ENCODE peak calls at places on chromosomes 3 and 15, in ten cellular contexts. O is A673; X is upper lobe of right lung; S is left ventricle myocardium inferior; F is esophagus squamous epithelium; V is lower lobe of right lung; Q is CD4-positive, CD25-positive, alpha-beta regulatory T cell; Y is right cardiac atrium; C is tibial nerve; G is A549. B is an unnamed sample. For H3K4me1, the result is how much of the 10 kb centered on the place peaks cover.

GRCh38 chr15:95853350-95853749 is 477.1 kb upstream of the NR2F2 start:
- DNase-seq in O (no peak), X (no peak), S (no peak), F (no peak), V (no peak), Q (no peak), Y (no peak), C (no peak), G (no peak), B (no peak)

GRCh38 chr3:50586763-50587070 is 17.4 kb downstream of the HEMK1 start:
- DNase-seq in O (no peak), X (no peak), S (no peak), F (no peak), V (no peak), Q (no peak), Y (no peak), C (no peak), G (no peak), B (no peak)

GRCh38 chr3:169227911-169228310 is 435.6 kb downstream of the MECOM start:
- DNase-seq in O (no peak), X (no peak), S (no peak), F (no peak), V (no peak), Q (no peak), Y (no peak), C (no peak), G (no peak), B (no peak)

GRCh38 chr15:85289677-85290365 is 90.6 kb upstream of the AKAP13 start:
- DNase-seq in O (peak), X (no peak), S (peak), F (no peak), V (peak), Q (peak), Y (peak), C (peak), G (peak), B (peak)

GRCh38 chr3:38313685-38314084 is 31.6 kb downstream of the SLC22A14 start:
- DNase-seq in O (no peak), X (no peak), S (no peak), F (no peak), V (no peak), Q (no peak), Y (no peak), C (no peak), G (no peak), B (no peak)

GRCh38 chr3:6062226-6063187 is 798.4 kb upstream of the GRM7 start:
- DNase-seq in O (peak), X (no peak), S (no peak), F (no peak), V (no peak), Q (no peak), Y (no peak), C (no peak), G (no peak), B (no peak)

GRCh38 chr3:143627336-143627735 is 220.9 kb downstream of the SLC9A9 start:
- DNase-seq in O (no peak), X (no peak), S (no peak), F (no peak), V (no peak), Q (no peak), Y (no peak), C (no peak), G (no peak), B (no peak)

GRCh38 chr3:65967376-65967775 is 71.3 kb downstream of the MAGI1 start:
- DNase-seq in O (peak), X (no peak), S (no peak), F (no peak), V (no peak), Q (no peak), Y (no peak), C (no peak), G (no peak), B (no peak)

GRCh38 chr15:47293763-47294162 is 423.5 kb upstream of the SEMA6D start:
- DNase-seq in O (peak), X (peak), S (peak), F (no peak), V (peak), Q (no peak), Y (peak), C (peak), G (no peak), B (no peak)

GRCh38 chr3:38643592-38643991 is 5.9 kb downstream of the SCN5A start:
- DNase-seq in O (no peak), X (no peak), S (no peak), F (no peak), V (no peak), Q (no peak), Y (no peak), C (no peak), G (no peak), B (no peak)

GRCh38 chr3:158486200-158486599 is 84.8 kb upstream of the MLF1 start:
- DNase-seq in O (no peak), X (no peak), S (no peak), F (no peak), V (no peak), Q (no peak), Y (no peak), C (no peak), G (no peak), B (no peak)

GRCh38 chr15:90873998-90874605 is 5.7 kb downstream of the FURIN start:
- DNase-seq in O (no peak), X (peak), S (no peak), F (no peak), V (peak), Q (no peak), Y (peak), C (no peak), G (peak), B (peak)

GRCh38 chr3:53170325-53171108 is 9.5 kb downstream of the PRKCD start:
- DNase-seq in O (no peak), X (peak), S (no peak), F (no peak), V (peak), Q (no peak), Y (peak), C (no peak), G (no peak), B (no peak)

GRCh38 chr3:142777927-142778326 is 54.1 kb downstream of the TRPC1 start:
- DNase-seq in O (no peak), X (no peak), S (no peak), F (no peak), V (no peak), Q (no peak), Y (no peak), C (no peak), G (no peak), B (no peak)

GRCh38 chr3:88075061-88075460 is 16.0 kb downstream of the ZNF654 start:
- DNase-seq in O (no peak), X (no peak), S (no peak), F (no peak), V (no peak), Q (no peak), Y (no peak), C (no peak), G (no peak), B (no peak)

GRCh38 chr15:73857193-73857920 is 16.0 kb upstream of the TBC1D21 start:
- DNase-seq in O (no peak), X (no peak), S (no peak), F (no peak), V (no peak), Q (no peak), Y (no peak), C (no peak), G (no peak), B (no peak)

GRCh38 chr3:152314677-152315353 is 46.1 kb downstream of the MBNL1 start:
- DNase-seq in O (no peak), X (no peak), S (no peak), F (no peak), V (no peak), Q (no peak), Y (no peak), C (no peak), G (no peak), B (no peak)

GRCh38 chr15:39228889-39229288 is 352.0 kb upstream of the THBS1 start:
- DNase-seq in O (no peak), X (no peak), S (no peak), F (no peak), V (no peak), Q (no peak), Y (no peak), C (no peak), G (no peak), B (peak)

GRCh38 chr3:29319262-29319661 is 38.4 kb downstream of the RBMS3 start:
- DNase-seq in O (no peak), X (no peak), S (no peak), F (no peak), V (no peak), Q (no peak), Y (no peak), C (no peak), G (no peak), B (no peak)

GRCh38 chr15:68822818-68823217 is 2.1 kb upstream of the ANP32A start:
- DNase-seq in O (peak), X (no peak), S (no peak), F (no peak), V (no peak), Q (no peak), Y (no peak), C (no peak), G (no peak), B (peak)

GRCh38 chr3:146153429-146153828 is 7.6 kb downstream of the PLOD2 start:
- DNase-seq in O (no peak), X (no peak), S (no peak), F (no peak), V (no peak), Q (no peak), Y (no peak), C (no peak), G (no peak), B (no peak)

GRCh38 chr3:146152841-146153240 is 8.1 kb downstream of the PLOD2 start:
- DNase-seq in O (no peak), X (no peak), S (no peak), F (no peak), V (no peak), Q (no peak), Y (peak), C (no peak), G (no peak), B (no peak)

GRCh38 chr3:146145642-146146041 is 15.3 kb downstream of the PLOD2 start:
- DNase-seq in O (peak), X (no peak), S (no peak), F (no peak), V (no peak), Q (no peak), Y (no peak), C (no peak), G (no peak), B (no peak)

GRCh38 chr3:146142757-146143156 is 18.2 kb downstream of the PLOD2 start:
- DNase-seq in O (peak), X (no peak), S (no peak), F (no peak), V (no peak), Q (no peak), Y (no peak), C (no peak), G (no peak), B (no peak)

DNA sequence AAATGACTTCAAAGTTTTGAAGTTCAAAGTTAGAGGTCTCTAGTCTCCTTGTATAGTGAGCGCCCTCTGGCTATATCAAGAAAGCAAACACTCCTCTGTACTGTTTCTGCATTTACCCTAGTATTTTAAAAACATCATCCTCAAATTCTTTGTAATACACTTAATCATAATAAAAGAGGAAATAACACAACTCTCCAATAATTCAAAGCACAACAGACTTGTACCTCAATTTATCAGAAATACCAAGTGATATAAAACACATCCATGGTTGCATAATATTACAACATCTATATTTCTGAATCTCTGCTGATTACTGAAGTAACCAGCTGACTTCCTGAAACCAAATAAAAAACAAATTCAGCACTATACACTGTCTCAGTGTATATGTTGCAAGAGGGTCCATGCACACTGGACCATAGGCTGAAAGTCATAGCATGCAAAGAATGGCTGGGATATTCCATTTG is 12.5 kb downstream of the PLOD2 start:
- DNase-seq in O (peak), X (no peak), S (no peak), F (no peak), V (no peak), Q (no peak), Y (no peak), C (no peak), G (no peak), B (no peak)
- H3K4me1 ChIP-seq in O (under half), X (under half), S (half or more), F (under half), V (under half), Q (under half), Y (under half), C (under half), G (half or more), B (under half)

GRCh38 chr3:123949606-123950005 is 11.4 kb downstream of the CCDC14 start:
- DNase-seq in O (no peak), X (no peak), S (no peak), F (no peak), V (no peak), Q (no peak), Y (no peak), C (no peak), G (no peak), B (no peak)
- H3K27ac ChIP-seq in O (no peak), X (no peak), S (no peak), F (no peak), V (no peak), Q (no peak), Y (no peak), C (no peak), G (no peak), B (no peak)

DNA sequence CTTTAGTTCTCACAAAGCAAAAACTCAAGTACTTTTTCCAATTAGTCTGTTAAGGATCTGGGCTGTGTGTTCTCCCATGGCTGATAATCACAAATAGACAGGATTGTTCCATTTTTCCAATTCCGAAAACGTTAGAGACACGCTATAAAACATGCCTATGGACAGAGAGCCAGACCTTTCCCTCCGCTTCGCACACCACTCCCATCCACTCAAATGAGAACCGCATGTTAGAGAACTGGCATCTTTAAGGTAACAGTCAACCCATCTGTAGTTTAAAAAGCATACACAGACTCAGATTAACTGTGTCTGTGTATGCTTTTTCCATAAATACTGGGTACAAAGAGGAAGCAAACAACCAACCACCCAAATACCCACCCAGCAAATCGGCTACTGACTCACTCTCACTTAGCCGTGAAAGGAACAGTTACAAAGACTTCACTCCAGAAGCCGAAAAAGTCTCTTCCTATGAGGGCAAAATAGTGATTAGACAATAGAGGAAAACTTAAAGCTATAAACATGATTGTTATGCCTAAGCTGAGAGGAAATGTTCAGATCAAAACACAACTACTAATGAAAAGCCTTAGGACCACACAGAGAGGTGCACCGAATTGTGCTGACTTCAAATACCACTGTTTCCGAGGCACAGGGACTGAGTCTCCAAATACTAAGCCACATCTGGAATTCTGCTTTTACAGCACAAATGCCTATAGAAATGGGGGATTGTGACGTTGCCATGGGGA is 36.1 kb downstream of the IL17RD start:
- DNase-seq in O (no peak), X (no peak), S (no peak), F (no peak), V (no peak), Q (no peak), Y (no peak), C (no peak), G (no peak), B (peak)
- H3K4me1 ChIP-seq in O (under half), X (under half), S (under half), F (under half), V (under half), Q (under half), Y (under half), C (under half), G (under half), B (half or more)

GRCh38 chr3:4982773-4983738 is 3.8 kb downstream of the BHLHE40 start:
- DNase-seq in O (no peak), X (no peak), S (no peak), F (no peak), V (no peak), Q (no peak), Y (peak), C (no peak), G (peak), B (no peak)
- H3K27ac ChIP-seq in O (no peak), X (peak), S (peak), F (peak), V (peak), Q (peak), Y (peak), C (peak), G (peak), B (peak)

GRCh38 chr15:41565702-41566101 is 6.7 kb downstream of the TYRO3 start:
- DNase-seq in O (no peak), X (no peak), S (no peak), F (no peak), V (no peak), Q (no peak), Y (no peak), C (no peak), G (no peak), B (no peak)
- H3K4me1 ChIP-seq in O (under half), X (under half), S (under half), F (under half), V (under half), Q (under half), Y (under half), C (under half), G (under half), B (under half)

GRCh38 chr3:52072471-52072870 is 16.1 kb upstream of the DUSP7 start:
- DNase-seq in O (no peak), X (no peak), S (no peak), F (no peak), V (no peak), Q (no peak), Y (no peak), C (no peak), G (no peak), B (no peak)
- H3K27ac ChIP-seq in O (no peak), X (no peak), S (no peak), F (no peak), V (no peak), Q (no peak), Y (no peak), C (no peak), G (no peak), B (no peak)

GRCh38 chr3:191154827-191155226 is 44.2 kb upstream of the OSTN start:
- DNase-seq in O (no peak), X (no peak), S (no peak), F (no peak), V (no peak), Q (no peak), Y (no peak), C (no peak), G (no peak), B (no peak)
- H3K4me1 ChIP-seq in O (under half), X (under half), S (under half), F (under half), V (under half), Q (under half), Y (under half), C (under half), G (under half), B (under half)

GRCh38 chr3:188627652-188628051 is 473.7 kb downstream of the LPP start:
- DNase-seq in O (no peak), X (no peak), S (no peak), F (no peak), V (no peak), Q (no peak), Y (no peak), C (no peak), G (peak), B (no peak)

GRCh38 chr3:188624828-188625227 is 470.9 kb downstream of the LPP start:
- DNase-seq in O (peak), X (no peak), S (no peak), F (no peak), V (no peak), Q (no peak), Y (no peak), C (no peak), G (no peak), B (no peak)

GRCh38 chr3:188620752-188621151 is 466.8 kb downstream of the LPP start:
- DNase-seq in O (no peak), X (no peak), S (no peak), F (no peak), V (no peak), Q (no peak), Y (no peak), C (no peak), G (no peak), B (no peak)

GRCh38 chr3:188624384-188624783 is 470.4 kb downstream of the LPP start:
- DNase-seq in O (no peak), X (no peak), S (no peak), F (no peak), V (no peak), Q (no peak), Y (peak), C (peak), G (no peak), B (no peak)
- H3K27ac ChIP-seq in O (no peak), X (peak), S (peak), F (peak), V (peak), Q (no peak), Y (peak), C (peak), G (no peak), B (no peak)

GRCh38 chr3:13338996-13339395 is 81.1 kb downstream of the NUP210 start:
- DNase-seq in O (no peak), X (no peak), S (no peak), F (no peak), V (no peak), Q (no peak), Y (no peak), C (no peak), G (no peak), B (no peak)

GRCh38 chr3:13336592-13336991 is 83.5 kb downstream of the NUP210 start:
- DNase-seq in O (no peak), X (no peak), S (no peak), F (no peak), V (no peak), Q (no peak), Y (no peak), C (no peak), G (no peak), B (no peak)

GRCh38 chr3:13339833-13340232 is 80.3 kb downstream of the NUP210 start:
- DNase-seq in O (no peak), X (no peak), S (no peak), F (no peak), V (no peak), Q (no peak), Y (no peak), C (no peak), G (no peak), B (no peak)

GRCh38 chr3:13335503-13335902 is 84.6 kb downstream of the NUP210 start:
- DNase-seq in O (no peak), X (no peak), S (no peak), F (no peak), V (no peak), Q (no peak), Y (no peak), C (no peak), G (no peak), B (no peak)

GRCh38 chr3:13338231-13338630 is 81.9 kb downstream of the NUP210 start:
- DNase-seq in O (no peak), X (no peak), S (no peak), F (no peak), V (no peak), Q (no peak), Y (no peak), C (no peak), G (peak), B (no peak)
- H3K4me1 ChIP-seq in O (under half), X (under half), S (under half), F (under half), V (under half), Q (under half), Y (under half), C (under half), G (under half), B (under half)

B was measured in SJCRH30.